ENCODE peak calls at places on chromosomes 11 and 22, in four cellular contexts. D, Y, F and K are unnamed samples.
A peak's percentile ranks its signal among the peaks of the same experiment; 100 is the strongest.

GRCh38 chr11:71946144-71946571 is 17.3 kb downstream of the RNF121 start:
- DNase-seq in D (peak; percentile 78), Y (no peak), F (no peak), K (no peak)

GRCh38 chr11:130166457-130166784 is 6.8 kb downstream of the ST14 start:
- DNase-seq in D (peak; percentile 99), Y (no peak), F (no peak), K (peak; percentile 66)

GRCh38 chr11:112459001-112459400 is 198.3 kb upstream of the PLET1 start:
- DNase-seq in D (no peak), Y (no peak), F (no peak), K (no peak)

GRCh38 chr22:22508274-22509176 is at the start of gene ZNF280B:
- DNase-seq in D (peak; percentile 79), Y (peak; percentile 79), F (peak; percentile 89), K (peak; percentile 56)

GRCh38 chr11:93528252-93528651 is 14.9 kb downstream of the SMCO4 start:
- DNase-seq in D (no peak), Y (no peak), F (no peak), K (no peak)

GRCh38 chr11:11813288-11813962 is 28.3 kb upstream of the USP47 start:
- DNase-seq in D (peak; percentile 97), Y (no peak), F (no peak), K (no peak)

GRCh38 chr11:32919338-32919737 is 26.7 kb downstream of the QSER1 start:
- DNase-seq in D (no peak), Y (no peak), F (no peak), K (no peak)

GRCh38 chr11:16805942-16806341 is 67.5 kb downstream of the C11orf58 start:
- DNase-seq in D (peak; percentile 24), Y (no peak), F (no peak), K (no peak)

GRCh38 chr11:89220684-89221339 is 43.1 kb downstream of the TYR start:
- DNase-seq in D (no peak), Y (no peak), F (no peak), K (no peak)

DNA sequence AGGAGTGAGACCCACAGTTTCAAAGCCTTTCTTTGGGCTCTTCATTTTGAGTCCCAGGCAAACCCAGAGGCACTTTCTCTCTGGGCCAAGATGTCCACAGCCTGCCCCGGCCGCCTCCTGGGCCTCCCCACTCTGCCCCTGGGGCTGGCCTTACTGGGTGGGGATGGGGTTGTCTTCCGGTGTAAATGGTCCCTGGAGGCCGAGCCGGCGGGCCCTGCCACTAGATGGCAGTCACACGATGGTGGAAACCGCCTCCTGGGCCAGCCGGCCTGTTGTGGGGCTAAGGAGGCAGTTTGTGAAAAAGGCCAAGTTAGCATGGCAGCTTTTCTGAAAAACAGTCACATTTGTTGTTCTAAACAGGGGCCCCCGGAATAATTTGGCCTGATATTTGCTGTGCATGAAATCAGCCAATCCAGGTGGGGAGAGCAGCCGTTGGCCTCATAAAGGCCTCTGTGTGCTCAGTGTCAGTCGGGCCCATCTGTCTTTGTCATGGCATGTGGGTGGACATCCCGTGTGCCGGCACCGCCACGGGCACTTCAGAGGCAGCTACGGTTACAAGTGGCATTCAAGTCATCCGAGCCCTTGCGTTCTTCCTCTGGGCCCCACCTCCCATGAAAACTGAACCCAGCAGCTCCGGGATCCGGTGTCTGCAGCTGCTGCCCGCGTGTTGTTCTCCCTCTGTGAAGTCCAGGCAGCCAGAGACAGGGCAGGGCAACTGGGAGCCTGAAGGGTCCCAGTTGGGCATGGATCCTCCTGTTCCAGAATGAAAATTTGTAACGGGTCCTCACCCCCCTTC is 6.6 kb downstream of the MRPL23 start:
- DNase-seq in D (no peak), Y (no peak), F (no peak), K (peak; percentile 12)
- TF ChIP-seq CTCF in D (no peak), Y (no peak), F (no peak), K (no peak)

DNA sequence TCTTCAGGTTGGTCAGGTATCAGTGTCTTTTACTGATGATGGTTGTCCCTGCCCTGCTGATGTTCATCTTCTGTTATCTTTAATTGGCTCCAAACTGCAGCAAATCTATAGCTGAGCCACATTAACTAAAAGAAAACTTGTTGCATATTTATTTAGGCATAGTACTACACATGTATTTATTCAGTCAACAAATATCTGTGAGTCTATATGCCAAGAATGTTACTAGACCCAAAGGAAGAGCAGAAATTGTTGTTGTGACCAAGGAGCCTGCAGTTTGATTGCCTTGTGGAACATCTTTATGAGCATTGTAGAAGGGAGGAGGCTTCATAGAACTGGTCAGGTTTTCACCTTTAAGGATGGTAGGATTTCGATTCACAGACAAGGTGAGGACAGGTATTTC is 10.1 kb downstream of the BMAL1 start:
- DNase-seq in D (no peak), Y (no peak), F (no peak), K (no peak)
- TF ChIP-seq CTCF in D (no peak), Y (no peak), F (no peak), K (no peak)

GRCh38 chr11:86274999-86275398 is 27.0 kb upstream of the HIKESHI start:
- DNase-seq in D (no peak), Y (no peak), F (no peak), K (no peak)
- TF ChIP-seq CTCF in D (no peak), Y (no peak), F (no peak), K (no peak)

GRCh38 chr11:64271339-64272132 is 12.9 kb downstream of the BAD start:
- DNase-seq in D (peak; percentile 92), Y (peak; percentile 79), F (peak; percentile 84), K (peak; percentile 94)
- TF ChIP-seq CTCF in D (peak; percentile 11), Y (no peak), F (no peak), K (no peak)